ENCODE peak calls at places on chromosomes 12 and 14, in eight cellular contexts. R is A549; V is GM06990; F is A673; O is CD8-positive, alpha-beta T cell; Q is AG09319; E is epithelial cell of esophagus; X is endothelial cell. T is an unnamed sample.

GRCh38 chr12:83826112-83826511 is 1086.5 kb downstream of the SLC6A15 start:
- DNase-seq in R (no peak), V (no peak), F (peak), O (no peak), Q (peak), E (peak), X (peak), T (peak)

GRCh38 chr12:111126331-111126730 is 206.0 kb upstream of the MYL2 start:
- DNase-seq in R (no peak), V (no peak), F (no peak), O (no peak), Q (no peak), E (no peak), X (no peak), T (peak)

GRCh38 chr14:41604793-41605534 is 1.7 kb upstream of the LRFN5 start:
- DNase-seq in R (no peak), V (no peak), F (peak), O (no peak), Q (peak), E (no peak), X (peak), T (peak)

GRCh38 chr12:72264548-72265175 is 7.5 kb upstream of the TRHDE start:
- DNase-seq in R (no peak), V (no peak), F (peak), O (no peak), Q (no peak), E (peak), X (no peak), T (peak)

GRCh38 chr12:124588689-124589318 is 21.4 kb upstream of the NCOR2 start:
- DNase-seq in R (no peak), V (no peak), F (peak), O (no peak), Q (no peak), E (peak), X (no peak), T (peak)

GRCh38 chr12:128111951-128112350 is 155.0 kb upstream of the TMEM132C start:
- DNase-seq in R (no peak), V (no peak), F (no peak), O (no peak), Q (no peak), E (no peak), X (no peak), T (no peak)

GRCh38 chr12:60201891-60202290 is 606.1 kb downstream of the SLC16A7 start:
- DNase-seq in R (no peak), V (no peak), F (no peak), O (no peak), Q (peak), E (no peak), X (no peak), T (peak)

GRCh38 chr12:46368684-46369083 is 3.9 kb downstream of the SLC38A2 start:
- DNase-seq in R (no peak), V (no peak), F (no peak), O (no peak), Q (no peak), E (no peak), X (no peak), T (no peak)

GRCh38 chr14:98138666-98139065 is 1133.3 kb downstream of the BCL11B start:
- DNase-seq in R (peak), V (no peak), F (peak), O (peak), Q (no peak), E (peak), X (peak), T (peak)

GRCh38 chr12:123113038-123113437 is 37.9 kb downstream of the PITPNM2 start:
- DNase-seq in R (no peak), V (no peak), F (no peak), O (no peak), Q (no peak), E (no peak), X (no peak), T (no peak)

DNA sequence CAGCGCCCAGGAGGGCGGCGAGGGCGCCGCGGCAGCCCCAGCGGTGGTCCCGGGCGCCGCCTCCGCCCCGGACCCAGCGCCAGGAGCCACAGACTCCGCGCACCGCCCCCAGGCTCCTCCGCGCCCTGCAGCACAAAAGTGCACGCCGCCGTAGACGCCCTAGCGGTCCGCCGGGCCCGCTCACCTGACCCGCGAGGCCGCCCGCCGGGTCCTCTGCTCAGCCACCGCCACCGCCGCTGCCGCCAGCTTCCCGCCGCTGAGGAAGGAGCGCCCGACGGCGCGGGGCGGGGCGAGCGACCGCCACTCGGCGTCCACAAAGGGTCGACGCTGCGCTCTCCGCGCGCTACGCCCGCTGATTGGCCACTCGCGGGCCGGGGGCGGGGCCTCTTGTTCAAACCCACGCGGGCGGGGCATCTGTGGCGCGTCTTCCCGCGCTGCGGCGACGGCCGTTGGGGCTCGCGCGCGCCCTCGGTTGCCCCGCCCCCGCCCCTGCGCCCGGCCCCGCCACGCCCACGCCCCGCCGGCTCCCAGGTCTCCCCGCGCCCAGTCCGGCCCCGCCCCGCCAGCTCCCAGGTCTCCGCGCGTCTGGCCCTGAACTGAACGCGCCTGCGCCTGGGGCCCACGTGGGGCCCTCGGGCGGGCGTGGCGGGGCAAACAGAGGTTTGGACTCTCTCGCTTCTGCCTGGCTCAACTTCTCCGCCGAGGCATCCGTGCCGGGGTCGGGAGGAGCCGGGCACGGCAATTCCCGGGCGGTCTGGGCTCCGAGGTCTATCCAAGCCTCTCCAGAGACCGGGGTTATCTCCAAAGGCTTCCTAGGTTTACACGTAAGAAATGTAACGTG is at the start of gene CDCA4:
- DNase-seq in R (peak), V (peak), F (peak), O (peak), Q (peak), E (peak), X (peak), T (peak)
- TF ChIP-seq CTCF in R (no peak), V (no peak), F (no peak), O (no peak), Q (no peak), E (no peak), X (peak), T (no peak)

GRCh38 chr12:106651552-106651951 is 68.7 kb downstream of the RFX4 start:
- DNase-seq in R (no peak), V (no peak), F (no peak), O (no peak), Q (no peak), E (no peak), X (no peak), T (no peak)
- TF ChIP-seq CTCF in R (no peak), V (no peak), F (no peak), O (no peak), Q (no peak), E (no peak), X (no peak), T (no peak)

GRCh38 chr14:22558221-22558913 is 30.7 kb downstream of the DAD1 start:
- DNase-seq in R (no peak), V (no peak), F (no peak), O (no peak), Q (no peak), E (no peak), X (peak), T (no peak)
- TF ChIP-seq CTCF in R (no peak), V (peak), F (peak), O (peak), Q (no peak), E (peak), X (no peak), T (no peak)

GRCh38 chr12:52004042-52004648 is 2.6 kb upstream of the TAMALIN start:
- DNase-seq in R (peak), V (no peak), F (peak), O (no peak), Q (no peak), E (peak), X (peak), T (peak)
- TF ChIP-seq CTCF in R (peak), V (peak), F (peak), O (peak), Q (peak), E (peak), X (no peak), T (peak)

DNA sequence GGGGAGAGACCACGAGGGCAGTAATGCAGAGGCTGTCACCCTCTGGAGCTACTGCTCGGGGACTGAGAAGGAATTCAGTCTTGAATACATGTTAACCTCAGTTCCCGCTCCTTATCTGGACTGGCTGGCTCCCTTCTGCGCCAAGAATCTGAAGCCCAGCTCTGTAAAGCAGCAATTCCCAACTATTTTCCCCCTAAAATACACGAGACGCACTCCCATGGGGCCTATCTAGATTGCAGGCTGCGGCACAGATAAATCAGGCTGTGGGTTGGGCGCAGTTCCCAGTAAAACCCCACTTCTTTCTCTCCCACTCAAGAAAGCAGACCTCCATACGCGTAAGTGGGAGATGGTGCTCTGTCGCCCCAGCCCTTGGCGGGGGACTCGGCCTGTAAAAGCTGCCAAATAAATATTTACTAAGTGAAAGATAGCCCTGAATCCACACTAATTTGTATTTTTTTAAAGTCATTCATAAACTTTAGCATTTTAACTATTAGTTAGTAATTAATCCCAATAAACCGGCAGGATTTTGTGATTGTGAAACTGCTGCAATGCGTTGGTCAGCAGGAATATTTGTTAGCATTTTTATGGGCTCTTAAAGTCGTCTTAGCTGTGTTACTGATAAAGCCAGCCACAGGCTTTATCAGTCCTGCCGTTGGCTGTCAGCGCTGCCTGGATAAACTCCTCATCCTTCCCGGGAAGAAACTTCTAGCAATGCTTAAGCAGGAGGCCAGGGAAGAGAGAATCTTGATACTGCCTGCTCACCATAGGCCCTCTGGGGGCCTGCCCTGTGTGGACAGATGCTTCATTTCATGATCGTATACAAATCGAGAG is 17.8 kb downstream of the FBXL14 start:
- DNase-seq in R (no peak), V (no peak), F (peak), O (no peak), Q (no peak), E (no peak), X (no peak), T (peak)
- TF ChIP-seq CTCF in R (no peak), V (no peak), F (no peak), O (no peak), Q (peak), E (no peak), X (no peak), T (peak)

DNA sequence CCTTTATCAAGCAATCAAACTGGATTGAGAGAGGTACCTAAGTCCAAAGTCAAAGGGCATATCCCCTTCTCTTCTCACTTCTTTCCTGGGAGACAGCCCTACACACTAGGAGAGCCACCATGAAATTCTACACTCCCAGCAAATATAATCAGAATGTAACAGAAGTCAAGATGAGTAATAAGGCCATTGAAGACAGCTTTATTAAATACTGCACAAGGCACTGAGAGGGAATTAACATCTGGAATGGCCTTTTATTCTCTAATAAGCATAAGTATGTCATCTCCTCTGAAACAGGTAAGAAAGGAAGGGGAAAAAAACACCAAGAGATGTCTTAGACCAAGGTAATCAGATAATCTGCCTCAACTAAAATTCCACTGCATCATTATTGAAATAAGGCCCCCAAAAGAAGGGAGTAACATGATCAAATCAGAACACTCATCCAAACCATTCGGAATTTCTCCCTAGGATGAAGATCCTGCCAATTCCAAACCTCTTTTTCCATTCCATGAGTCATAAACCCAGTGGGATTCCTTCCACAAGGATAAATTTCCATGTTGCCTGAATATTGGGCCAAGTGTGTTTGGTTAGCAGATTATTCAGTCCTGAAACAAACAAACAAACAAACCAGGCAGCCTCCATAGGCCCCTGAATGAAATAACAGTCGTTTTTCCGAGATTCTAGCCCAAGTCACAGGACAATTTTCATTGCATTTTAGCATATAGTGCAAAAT is 19.9 kb downstream of the SLC35F4 start:
- DNase-seq in R (no peak), V (no peak), F (no peak), O (no peak), Q (no peak), E (no peak), X (no peak), T (peak)
- TF ChIP-seq CTCF in R (no peak), V (no peak), F (no peak), O (no peak), Q (no peak), E (no peak), X (no peak), T (peak)

DNA sequence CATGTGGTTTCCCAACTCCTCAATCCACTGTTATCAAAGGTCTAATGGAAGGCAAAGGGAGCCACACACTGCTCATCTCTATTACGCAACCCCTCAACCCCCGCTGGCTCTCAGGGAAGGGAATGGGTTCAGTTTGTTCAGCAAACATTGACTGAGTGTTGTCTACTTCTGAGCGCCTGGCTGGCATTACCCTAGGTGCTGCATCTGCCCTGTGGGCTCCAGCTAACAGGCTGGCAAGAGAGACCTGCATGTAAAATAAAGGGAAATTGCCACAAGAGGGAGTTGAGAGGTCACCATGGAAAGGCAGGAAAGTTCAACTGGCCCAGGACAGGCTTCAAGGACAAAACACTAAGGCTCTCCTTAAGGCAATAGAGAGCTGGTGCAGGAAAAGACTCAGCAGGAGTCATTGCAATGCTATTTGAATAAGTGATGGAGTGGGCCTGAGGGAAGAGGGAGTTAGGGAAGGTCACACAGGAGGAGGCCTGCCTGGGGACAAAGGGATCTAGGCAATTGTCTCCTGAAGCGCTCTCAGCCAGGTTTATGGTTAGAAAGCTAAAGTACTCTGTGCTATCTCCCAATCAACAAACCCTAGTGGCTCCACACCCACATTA is 5.5 kb upstream of the ZNF740 start:
- DNase-seq in R (peak), V (no peak), F (peak), O (no peak), Q (no peak), E (peak), X (no peak), T (peak)
- TF ChIP-seq CTCF in R (peak), V (peak), F (peak), O (no peak), Q (peak), E (peak), X (peak), T (peak)

T was measured in fibroblast of mammary gland.